ENCODE peak calls at places on chromosomes 12 and 14, in seven cellular contexts. P is keratinocyte; G is lung; R is cardiac muscle cell; L is naive thymus-derived CD4-positive, alpha-beta T cell; Y is A673; B is esophagus squamous epithelium. V is an unnamed sample. For H3K4me1 and H3K27me3, the result is how much of the 10 kb centered on the place peaks cover.

GRCh38 chr12:10213168-10214130 is 772 bp downstream of the GABARAPL1 start:
- DNase-seq in P (no peak), G (peak), R (peak), L (peak), Y (peak), B (no peak), V (peak)

GRCh38 chr14:100770605-100771120 is 44.0 kb downstream of the DLK1 start:
- DNase-seq in P (no peak), G (no peak), R (no peak), L (no peak), Y (no peak), B (no peak), V (no peak)

GRCh38 chr14:96060161-96060933 is 21.2 kb downstream of the C14orf132 start:
- DNase-seq in P (no peak), G (no peak), R (no peak), L (no peak), Y (no peak), B (no peak), V (no peak)

GRCh38 chr12:103561174-103561573 is 25.9 kb upstream of the STAB2 start:
- DNase-seq in P (peak), G (no peak), R (no peak), L (no peak), Y (no peak), B (no peak), V (no peak)

GRCh38 chr12:85985996-85986395 is 111.9 kb downstream of the NTS start:
- DNase-seq in P (no peak), G (no peak), R (no peak), L (no peak), Y (no peak), B (no peak), V (no peak)

GRCh38 chr12:105106621-105107020 is 910 bp upstream of the WASHC4 start:
- DNase-seq in P (no peak), G (no peak), R (no peak), L (no peak), Y (no peak), B (no peak), V (no peak)

GRCh38 chr12:6347367-6348338 is 5.8 kb upstream of the TNFRSF1A start:
- DNase-seq in P (no peak), G (peak), R (no peak), L (no peak), Y (no peak), B (no peak), V (no peak)

GRCh38 chr14:104135121-104135903 is 3.1 kb upstream of the KIF26A start:
- DNase-seq in P (no peak), G (no peak), R (peak), L (no peak), Y (peak), B (no peak), V (no peak)

GRCh38 chr14:70789361-70789760 is 20.0 kb downstream of the MAP3K9 start:
- DNase-seq in P (no peak), G (peak), R (peak), L (no peak), Y (peak), B (no peak), V (no peak)

GRCh38 chr12:62006076-62006732 is 254.0 kb upstream of the USP15 start:
- DNase-seq in P (no peak), G (no peak), R (peak), L (peak), Y (peak), B (no peak), V (no peak)

GRCh38 chr12:4506870-4507269 is 31.8 kb upstream of the RAD51AP1 start:
- DNase-seq in P (no peak), G (no peak), R (no peak), L (peak), Y (no peak), B (no peak), V (no peak)

GRCh38 chr12:88854260-88854659 is 274.0 kb upstream of the KITLG start:
- DNase-seq in P (peak), G (no peak), R (no peak), L (no peak), Y (no peak), B (no peak), V (no peak)

GRCh38 chr12:70196732-70197361 is 46.4 kb upstream of the CNOT2 start:
- DNase-seq in P (no peak), G (no peak), R (no peak), L (no peak), Y (no peak), B (no peak), V (no peak)

GRCh38 chr14:65299837-65300236 is 112.7 kb upstream of the FUT8 start:
- DNase-seq in P (no peak), G (no peak), R (no peak), L (no peak), Y (no peak), B (no peak), V (no peak)

GRCh38 chr14:75981426-75981825 is 369 bp downstream of the TGFB3 start:
- DNase-seq in P (no peak), G (no peak), R (peak), L (peak), Y (peak), B (no peak), V (no peak)

GRCh38 chr14:104285483-104285790 is 147.1 kb downstream of the KIF26A start:
- DNase-seq in P (no peak), G (no peak), R (no peak), L (no peak), Y (no peak), B (no peak), V (no peak)

GRCh38 chr14:38605193-38606114 is 349.6 kb upstream of the CLEC14A start:
- DNase-seq in P (no peak), G (no peak), R (no peak), L (no peak), Y (peak), B (no peak), V (no peak)

GRCh38 chr12:28114488-28114887 is 75.8 kb upstream of the CCDC91 start:
- DNase-seq in P (no peak), G (no peak), R (no peak), L (no peak), Y (no peak), B (no peak), V (no peak)

GRCh38 chr12:104956870-104957301 is 1.2 kb downstream of the SLC41A2 start:
- DNase-seq in P (no peak), G (no peak), R (no peak), L (no peak), Y (no peak), B (no peak), V (no peak)

GRCh38 chr12:106037524-106038298 is 101.0 kb downstream of the NUAK1 start:
- DNase-seq in P (no peak), G (no peak), R (no peak), L (no peak), Y (no peak), B (no peak), V (no peak)

GRCh38 chr12:104863549-104863948 is 94.5 kb downstream of the SLC41A2 start:
- DNase-seq in P (no peak), G (no peak), R (no peak), L (no peak), Y (no peak), B (no peak), V (no peak)

GRCh38 chr14:45085004-45085403 is 1.1 kb downstream of the PRPF39 start:
- DNase-seq in P (no peak), G (no peak), R (peak), L (no peak), Y (peak), B (no peak), V (no peak)

GRCh38 chr12:49985981-49986380 is 13.2 kb downstream of the AQP6 start:
- DNase-seq in P (no peak), G (no peak), R (no peak), L (no peak), Y (no peak), B (no peak), V (no peak)

GRCh38 chr14:52741865-52742264 is 11.9 kb downstream of the STYX start:
- DNase-seq in P (no peak), G (no peak), R (no peak), L (peak), Y (no peak), B (no peak), V (no peak)

GRCh38 chr12:104634044-104634443 is 177.3 kb downstream of the CHST11 start:
- DNase-seq in P (no peak), G (no peak), R (no peak), L (no peak), Y (no peak), B (no peak), V (no peak)

GRCh38 chr14:38143651-38144505 is 63.8 kb upstream of the SSTR1 start:
- DNase-seq in P (no peak), G (no peak), R (no peak), L (no peak), Y (peak), B (no peak), V (no peak)

GRCh38 chr14:90577661-90578282 is 180.9 kb downstream of the CALM1 start:
- DNase-seq in P (no peak), G (no peak), R (no peak), L (no peak), Y (no peak), B (no peak), V (no peak)

GRCh38 chr12:79886917-79887519 is 47.9 kb downstream of the PPP1R12A start:
- DNase-seq in P (peak), G (no peak), R (no peak), L (peak), Y (peak), B (no peak), V (peak)

GRCh38 chr14:54481695-54482094 is 7.1 kb downstream of the GMFB start:
- DNase-seq in P (no peak), G (no peak), R (no peak), L (no peak), Y (no peak), B (no peak), V (no peak)

GRCh38 chr12:6374028-6374780 is 1.2 kb downstream of the SCNN1A start:
- DNase-seq in P (no peak), G (no peak), R (no peak), L (no peak), Y (no peak), B (no peak), V (no peak)

GRCh38 chr12:125922328-125922727 is 857.1 kb downstream of the AACS start:
- DNase-seq in P (no peak), G (no peak), R (peak), L (no peak), Y (no peak), B (no peak), V (no peak)

DNA sequence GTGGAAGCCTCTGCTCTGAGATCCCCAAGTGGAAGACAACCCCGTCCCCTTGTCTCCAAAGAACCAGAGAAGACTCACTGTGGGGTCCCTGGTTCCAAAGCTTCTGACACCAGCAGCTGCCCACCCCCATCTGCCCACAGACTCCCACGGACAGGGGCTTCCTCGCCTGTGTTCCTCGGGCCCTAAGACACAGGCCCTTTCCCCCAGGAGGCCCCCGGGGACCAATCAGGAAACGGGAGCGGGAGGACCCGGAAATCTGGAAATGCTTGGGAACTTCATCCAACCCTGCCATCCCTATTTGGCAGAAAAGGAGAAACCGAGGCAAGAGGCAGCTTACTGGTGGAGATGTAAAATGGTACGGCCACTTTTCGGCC is 113.1 kb downstream of the NCOR2 start:
- DNase-seq in P (no peak), G (no peak), R (no peak), L (no peak), Y (no peak), B (no peak), V (no peak)
- H3K4me1 ChIP-seq in P (under half), G (under half), R (under half), L (half or more), Y (half or more), B (half or more), V (half or more)

DNA sequence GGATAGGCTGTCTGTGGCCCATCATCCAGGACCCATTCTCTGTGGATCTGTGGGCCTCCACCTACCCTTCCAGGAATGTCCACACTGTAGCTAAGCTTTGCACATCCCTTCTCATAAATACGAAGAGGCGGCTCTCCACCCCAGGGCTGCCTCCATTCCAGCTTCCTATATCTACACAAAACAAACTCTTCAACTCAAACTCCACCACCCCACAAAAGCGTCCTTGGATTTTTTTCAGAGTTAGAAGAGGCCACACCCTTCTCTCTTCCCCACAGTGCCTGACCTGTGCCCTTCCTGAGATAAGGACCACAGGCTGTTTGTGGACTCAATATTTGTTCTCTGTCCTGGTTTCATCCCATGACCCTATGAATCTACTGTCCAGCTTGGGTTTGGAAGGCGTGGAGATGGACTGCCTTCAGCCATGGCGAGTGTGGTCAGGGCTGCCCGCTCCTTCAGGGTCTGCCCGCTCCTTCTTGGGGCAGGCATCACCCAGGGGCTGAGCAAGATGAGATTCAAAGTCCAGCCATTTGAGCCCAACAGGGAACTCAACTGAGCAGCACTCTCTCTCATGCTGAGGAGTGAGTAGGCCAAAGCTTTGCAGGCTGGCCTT is 13.0 kb upstream of the SERPINA12 start:
- DNase-seq in P (no peak), G (no peak), R (no peak), L (no peak), Y (no peak), B (no peak), V (no peak)
- H3K27me3 ChIP-seq in P (under half), G (under half), R (under half), L (under half), Y (under half), B (under half), V (under half)

GRCh38 chr12:121793836-121794531 is 496 bp upstream of the RHOF start:
- DNase-seq in P (peak), G (peak), R (peak), L (peak), Y (peak), B (peak), V (peak)
- H3K4me1 ChIP-seq in P (under half), G (under half), R (under half), L (under half), Y (under half), B (half or more), V (half or more)

GRCh38 chr12:54197037-54197909 is 8.5 kb upstream of the SMUG1 start:
- DNase-seq in P (no peak), G (no peak), R (no peak), L (no peak), Y (peak), B (no peak), V (no peak)

GRCh38 chr12:54199034-54199433 is 10.2 kb upstream of the SMUG1 start:
- DNase-seq in P (no peak), G (no peak), R (no peak), L (no peak), Y (no peak), B (no peak), V (no peak)

GRCh38 chr12:54195736-54196347 is 7.1 kb upstream of the SMUG1 start:
- DNase-seq in P (no peak), G (peak), R (no peak), L (no peak), Y (peak), B (no peak), V (no peak)

GRCh38 chr12:54195080-54195479 is 6.3 kb upstream of the SMUG1 start:
- DNase-seq in P (no peak), G (no peak), R (no peak), L (no peak), Y (no peak), B (no peak), V (no peak)

GRCh38 chr12:54196396-54196795 is 7.6 kb upstream of the SMUG1 start:
- DNase-seq in P (no peak), G (no peak), R (no peak), L (no peak), Y (no peak), B (no peak), V (no peak)
- H3K27me3 ChIP-seq in P (under half), G (under half), R (half or more), L (under half), Y (under half), B (under half), V (under half)

GRCh38 chr12:83031301-83031700 is 344.6 kb downstream of the TMTC2 start:
- DNase-seq in P (no peak), G (no peak), R (no peak), L (no peak), Y (no peak), B (no peak), V (no peak)

GRCh38 chr12:83027021-83027723 is 340.5 kb downstream of the TMTC2 start:
- DNase-seq in P (no peak), G (no peak), R (no peak), L (no peak), Y (no peak), B (no peak), V (no peak)
- H3K4me1 ChIP-seq in P (under half), G (under half), R (under half), L (under half), Y (under half), B (under half), V (under half)

DNA sequence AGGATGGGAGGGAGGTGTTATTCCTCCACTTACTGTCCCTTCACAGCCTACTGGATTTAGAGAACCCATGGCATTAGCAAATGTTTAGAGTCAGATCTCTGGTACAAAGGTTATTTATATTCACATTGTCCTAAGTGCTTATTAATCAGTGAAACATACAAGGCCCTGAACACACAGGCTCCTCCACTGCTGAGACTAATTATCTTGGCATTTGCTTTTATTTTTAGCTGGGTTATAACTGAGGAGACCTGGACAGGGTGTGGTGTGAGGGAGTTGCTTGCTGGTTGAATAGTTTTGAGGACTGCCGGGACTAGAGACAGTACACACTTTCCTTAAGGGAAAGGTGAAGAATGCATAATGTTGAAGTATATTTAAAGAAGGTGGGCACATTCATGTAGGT is 77.5 kb downstream of the FIGNL2 start:
- DNase-seq in P (no peak), G (no peak), R (no peak), L (no peak), Y (no peak), B (no peak), V (no peak)
- H3K27me3 ChIP-seq in P (under half), G (under half), R (under half), L (under half), Y (under half), B (under half), V (under half)

GRCh38 chr12:65825323-65825572 is 965 bp downstream of the HMGA2 start:
- DNase-seq in P (no peak), G (no peak), R (no peak), L (no peak), Y (no peak), B (no peak), V (no peak)

GRCh38 chr12:65827827-65828231 is 3.5 kb downstream of the HMGA2 start:
- DNase-seq in P (no peak), G (no peak), R (peak), L (no peak), Y (no peak), B (no peak), V (no peak)

GRCh38 chr12:65826513-65827171 is 2.4 kb downstream of the HMGA2 start:
- DNase-seq in P (no peak), G (no peak), R (peak), L (no peak), Y (peak), B (no peak), V (no peak)

GRCh38 chr12:65824314-65824563 is at the start of gene HMGA2:
- DNase-seq in P (no peak), G (no peak), R (no peak), L (no peak), Y (no peak), B (no peak), V (no peak)

DNA sequence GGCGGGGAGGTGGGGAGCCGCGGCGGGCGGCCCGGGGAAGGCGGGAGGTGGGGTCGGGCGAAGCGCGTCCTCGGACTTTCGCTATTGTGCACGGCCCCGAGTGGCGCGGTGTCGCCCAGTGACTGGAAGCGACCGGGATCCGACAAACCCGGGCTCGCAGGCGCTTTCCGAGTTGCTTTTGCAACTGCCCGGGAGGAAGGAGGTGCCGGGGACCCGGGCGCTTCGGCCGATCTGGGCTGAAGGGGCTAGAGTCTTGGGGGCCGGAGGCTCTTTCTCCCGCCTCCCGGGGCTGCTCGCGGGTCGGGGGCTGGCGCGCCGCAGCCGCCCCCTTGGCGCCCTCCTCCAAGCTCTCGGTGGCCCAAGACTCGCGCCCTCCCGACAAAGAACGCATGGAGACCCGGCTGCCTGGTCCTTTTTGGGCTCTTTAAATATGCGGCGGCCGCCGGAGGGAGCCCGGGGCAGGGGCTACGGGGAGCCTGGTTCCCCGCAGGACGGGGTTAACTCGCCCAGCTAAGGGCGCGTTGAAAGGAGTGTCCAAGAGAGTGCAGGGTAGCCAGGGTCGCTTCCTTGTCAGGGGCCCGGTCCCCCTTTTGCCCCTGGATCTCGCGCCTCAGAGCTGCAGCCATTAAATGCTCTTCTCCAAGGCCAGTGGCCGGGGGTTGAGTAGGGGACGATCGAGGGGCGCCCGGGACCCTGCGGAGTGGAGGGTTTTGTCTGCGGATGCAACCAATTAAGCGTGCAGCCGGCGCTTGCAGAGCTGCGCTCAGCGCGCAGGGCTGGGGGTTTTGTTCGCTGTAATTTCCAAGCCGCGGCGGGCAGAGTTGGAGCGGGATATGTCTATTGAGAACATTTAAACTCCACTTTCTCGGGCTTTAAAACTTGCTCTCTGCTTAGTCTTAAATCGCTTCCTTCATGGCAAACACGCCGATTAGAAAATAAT is 1.6 kb downstream of the HMGA2 start:
- DNase-seq in P (no peak), G (no peak), R (peak), L (no peak), Y (peak), B (no peak), V (no peak)
- H3K4me1 ChIP-seq in P (under half), G (under half), R (under half), L (under half), Y (under half), B (under half), V (under half)

GRCh38 chr12:53624453-53624852 is 1.7 kb downstream of the ATF7 start:
- DNase-seq in P (no peak), G (no peak), R (no peak), L (no peak), Y (no peak), B (no peak), V (no peak)

GRCh38 chr12:53626702-53627169 is 554 bp upstream of the ATF7 start:
- DNase-seq in P (no peak), G (no peak), R (no peak), L (no peak), Y (no peak), B (no peak), V (no peak)

GRCh38 chr12:53624956-53625355 is 1.2 kb downstream of the ATF7 start:
- DNase-seq in P (no peak), G (no peak), R (no peak), L (no peak), Y (no peak), B (no peak), V (no peak)

GRCh38 chr12:53625373-53625945 is 723 bp downstream of the ATF7 start:
- DNase-seq in P (no peak), G (no peak), R (no peak), L (no peak), Y (no peak), B (no peak), V (no peak)

GRCh38 chr12:53625946-53626701 is at the start of gene ATF7:
- DNase-seq in P (peak), G (peak), R (peak), L (peak), Y (peak), B (peak), V (peak)
- H3K27me3 ChIP-seq in P (under half), G (under half), R (under half), L (under half), Y (under half), B (under half), V (under half)

V was measured in CD8-positive, alpha-beta memory T cell.